ENCODE peak calls at places on chromosomes 6 and 20, in five cellular contexts. One of them, this sample, is unnamed.

GRCh38 chr6:47207261-47207660 is 102.4 kb downstream of the TNFRSF21 start:
- DNase-seq in adrenal gland: no peak
- DNase-seq in neural crest cell: no peak
- DNase-seq in HFF-Myc: no peak
- DNase-seq in AG04450: no peak
- DNase-seq in this sample: no peak

GRCh38 chr6:11593096-11593495 is 55.5 kb downstream of the TMEM170B start:
- DNase-seq in HFF-Myc: no peak
- DNase-seq in adrenal gland: no peak
- DNase-seq in neural crest cell: no peak
- DNase-seq in AG04450: no peak
- DNase-seq in this sample: no peak

GRCh38 chr6:26064619-26065257 is 22.5 kb upstream of the HFE start:
- DNase-seq in HFF-Myc: no peak
- DNase-seq in neural crest cell: peak
- DNase-seq in adrenal gland: no peak
- DNase-seq in AG04450: peak
- DNase-seq in this sample: peak

GRCh38 chr6:17530321-17530835 is 69.7 kb upstream of the FAM8A1 start:
- DNase-seq in AG04450: no peak
- DNase-seq in HFF-Myc: no peak
- DNase-seq in adrenal gland: no peak
- DNase-seq in neural crest cell: no peak
- DNase-seq in this sample: no peak

GRCh38 chr20:38143646-38144554 is 21.2 kb downstream of the TGM2 start:
- DNase-seq in adrenal gland: peak
- DNase-seq in neural crest cell: no peak
- DNase-seq in HFF-Myc: no peak
- DNase-seq in AG04450: peak
- DNase-seq in this sample: peak

GRCh38 chr6:5059036-5059896 is 25.9 kb upstream of the PPP1R3G start:
- DNase-seq in neural crest cell: no peak
- DNase-seq in AG04450: no peak
- DNase-seq in adrenal gland: no peak
- DNase-seq in HFF-Myc: no peak
- DNase-seq in this sample: no peak

GRCh38 chr6:149320745-149321240 is 3.3 kb downstream of the TAB2 start:
- DNase-seq in neural crest cell: no peak
- DNase-seq in AG04450: no peak
- DNase-seq in adrenal gland: no peak
- DNase-seq in HFF-Myc: no peak
- DNase-seq in this sample: no peak

GRCh38 chr20:59159091-59159821 is 4.4 kb upstream of the ZNF831 start:
- DNase-seq in HFF-Myc: no peak
- DNase-seq in neural crest cell: no peak
- DNase-seq in adrenal gland: no peak
- DNase-seq in AG04450: no peak
- DNase-seq in this sample: no peak

GRCh38 chr6:95366414-95366813 is 210.9 kb upstream of the MANEA start:
- DNase-seq in AG04450: no peak
- DNase-seq in HFF-Myc: no peak
- DNase-seq in neural crest cell: no peak
- DNase-seq in adrenal gland: no peak
- DNase-seq in this sample: no peak

GRCh38 chr6:421211-421610 is 29.7 kb downstream of the IRF4 start:
- DNase-seq in HFF-Myc: no peak
- DNase-seq in adrenal gland: no peak
- DNase-seq in neural crest cell: no peak
- DNase-seq in AG04450: no peak
- DNase-seq in this sample: no peak

GRCh38 chr6:16181429-16182359 is 52.8 kb downstream of the MYLIP start:
- DNase-seq in AG04450: no peak
- DNase-seq in neural crest cell: no peak
- DNase-seq in adrenal gland: no peak
- DNase-seq in HFF-Myc: no peak
- DNase-seq in this sample: no peak

GRCh38 chr6:11495565-11496145 is 41.9 kb upstream of the TMEM170B start:
- DNase-seq in HFF-Myc: no peak
- DNase-seq in AG04450: no peak
- DNase-seq in neural crest cell: no peak
- DNase-seq in adrenal gland: no peak
- DNase-seq in this sample: no peak

GRCh38 chr20:4546786-4547185 is 174.9 kb upstream of the PRND start:
- DNase-seq in AG04450: peak
- DNase-seq in HFF-Myc: peak
- DNase-seq in neural crest cell: no peak
- DNase-seq in adrenal gland: no peak
- DNase-seq in this sample: peak

GRCh38 chr20:35146299-35146921 is 726 bp downstream of the EDEM2 start:
- DNase-seq in neural crest cell: peak
- DNase-seq in HFF-Myc: no peak
- DNase-seq in AG04450: no peak
- DNase-seq in adrenal gland: no peak
- DNase-seq in this sample: no peak

GRCh38 chr6:168529214-168529613 is 88.2 kb downstream of the SMOC2 start:
- DNase-seq in AG04450: no peak
- DNase-seq in neural crest cell: no peak
- DNase-seq in HFF-Myc: no peak
- DNase-seq in adrenal gland: no peak
- DNase-seq in this sample: no peak

GRCh38 chr20:46022411-46023147 is 6.4 kb upstream of the SLC12A5 start:
- DNase-seq in AG04450: no peak
- DNase-seq in adrenal gland: peak
- DNase-seq in neural crest cell: peak
- DNase-seq in HFF-Myc: no peak
- DNase-seq in this sample: peak

GRCh38 chr20:40584128-40584819 is 104.8 kb downstream of the MAFB start:
- DNase-seq in AG04450: no peak
- DNase-seq in neural crest cell: no peak
- DNase-seq in adrenal gland: no peak
- DNase-seq in HFF-Myc: no peak
- DNase-seq in this sample: no peak

GRCh38 chr6:46331461-46331860 is 159.8 kb downstream of the RCAN2 start:
- DNase-seq in adrenal gland: no peak
- DNase-seq in HFF-Myc: no peak
- DNase-seq in AG04450: no peak
- DNase-seq in neural crest cell: no peak
- DNase-seq in this sample: no peak

GRCh38 chr20:54658525-54658924 is 183.1 kb downstream of the DOK5 start:
- DNase-seq in adrenal gland: no peak
- DNase-seq in AG04450: no peak
- DNase-seq in HFF-Myc: no peak
- DNase-seq in neural crest cell: no peak
- DNase-seq in this sample: no peak

GRCh38 chr20:31987744-31988143 is 19.8 kb downstream of the XKR7 start:
- DNase-seq in HFF-Myc: no peak
- DNase-seq in adrenal gland: no peak
- DNase-seq in neural crest cell: no peak
- DNase-seq in AG04450: no peak
- DNase-seq in this sample: no peak

GRCh38 chr20:37543828-37544227 is 16.2 kb upstream of the BLCAP start:
- DNase-seq in neural crest cell: no peak
- DNase-seq in adrenal gland: no peak
- DNase-seq in HFF-Myc: no peak
- DNase-seq in AG04450: no peak
- DNase-seq in this sample: peak

GRCh38 chr6:136445063-136445462 is 105.2 kb downstream of the MAP7 start:
- DNase-seq in HFF-Myc: no peak
- DNase-seq in neural crest cell: no peak
- DNase-seq in adrenal gland: no peak
- DNase-seq in AG04450: no peak
- DNase-seq in this sample: no peak

GRCh38 chr6:144379356-144379755 is 94.2 kb downstream of the UTRN start:
- DNase-seq in HFF-Myc: no peak
- DNase-seq in neural crest cell: no peak
- DNase-seq in adrenal gland: no peak
- DNase-seq in AG04450: peak
- DNase-seq in this sample: peak

GRCh38 chr6:158801655-158802294 is 17.4 kb downstream of the EZR start:
- DNase-seq in AG04450: no peak
- DNase-seq in adrenal gland: no peak
- DNase-seq in neural crest cell: no peak
- DNase-seq in HFF-Myc: no peak
- DNase-seq in this sample: no peak

GRCh38 chr6:158798311-158798710 is 20.9 kb downstream of the EZR start:
- DNase-seq in HFF-Myc: no peak
- DNase-seq in AG04450: no peak
- DNase-seq in neural crest cell: no peak
- DNase-seq in adrenal gland: no peak
- DNase-seq in this sample: no peak

GRCh38 chr6:158796353-158796752 is 22.8 kb downstream of the EZR start:
- DNase-seq in AG04450: no peak
- DNase-seq in adrenal gland: no peak
- DNase-seq in neural crest cell: no peak
- DNase-seq in HFF-Myc: no peak
- DNase-seq in this sample: no peak

GRCh38 chr6:158797331-158798202 is 21.6 kb downstream of the EZR start:
- DNase-seq in HFF-Myc: no peak
- DNase-seq in neural crest cell: no peak
- DNase-seq in AG04450: no peak
- DNase-seq in adrenal gland: no peak
- DNase-seq in this sample: peak

DNA sequence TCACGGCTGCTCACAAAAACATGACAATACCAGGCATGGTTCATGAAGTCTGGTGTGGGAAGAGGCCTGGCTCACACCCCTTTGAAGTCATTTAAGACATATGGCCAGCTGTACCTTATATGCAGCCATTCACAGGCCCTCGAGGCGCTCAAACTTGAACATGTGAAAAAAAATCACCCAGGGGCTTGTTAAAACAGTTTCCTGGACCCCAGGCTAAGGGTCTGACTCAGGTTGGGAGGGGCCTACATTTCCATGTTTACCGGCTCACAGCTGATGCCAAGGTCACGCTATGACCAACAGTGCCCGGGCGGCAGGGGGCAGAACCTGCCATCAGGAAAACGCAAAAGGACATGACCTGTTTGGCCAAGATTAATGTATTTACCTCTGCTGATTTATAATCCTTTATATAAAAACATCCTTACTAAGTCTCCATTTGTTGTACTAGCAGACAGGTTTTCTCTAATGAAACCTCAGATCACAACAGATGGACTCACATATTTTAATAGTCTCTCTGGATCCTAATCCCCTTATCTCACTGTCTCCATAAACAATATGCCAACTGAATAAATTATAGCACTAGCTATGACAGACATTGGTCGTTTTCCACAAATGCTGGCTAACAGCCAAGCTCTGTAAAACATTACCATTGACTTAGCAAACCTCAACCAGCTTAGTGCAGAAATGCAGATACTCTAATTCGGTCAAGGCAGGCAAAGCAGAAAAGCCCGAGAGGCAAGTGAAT is 19.9 kb downstream of the EZR start:
- DNase-seq in AG04450: no peak
- DNase-seq in adrenal gland: peak
- DNase-seq in neural crest cell: no peak
- DNase-seq in HFF-Myc: no peak
- DNase-seq in this sample: peak
- TF ChIP-seq CTCF in AG04450: no peak
- TF ChIP-seq CTCF in adrenal gland: no peak
- TF ChIP-seq CTCF in neural crest cell: no peak
- TF ChIP-seq CTCF in HFF-Myc: no peak
- TF ChIP-seq CTCF in this sample: no peak

GRCh38 chr6:113970808-113971676 is at the start of gene HDAC2:
- DNase-seq in AG04450: peak
- DNase-seq in neural crest cell: peak
- DNase-seq in adrenal gland: peak
- DNase-seq in HFF-Myc: peak
- DNase-seq in this sample: peak
- TF ChIP-seq CTCF in AG04450: no peak
- TF ChIP-seq CTCF in neural crest cell: no peak
- TF ChIP-seq CTCF in adrenal gland: no peak
- TF ChIP-seq CTCF in HFF-Myc: no peak
- TF ChIP-seq CTCF in this sample: no peak

DNA sequence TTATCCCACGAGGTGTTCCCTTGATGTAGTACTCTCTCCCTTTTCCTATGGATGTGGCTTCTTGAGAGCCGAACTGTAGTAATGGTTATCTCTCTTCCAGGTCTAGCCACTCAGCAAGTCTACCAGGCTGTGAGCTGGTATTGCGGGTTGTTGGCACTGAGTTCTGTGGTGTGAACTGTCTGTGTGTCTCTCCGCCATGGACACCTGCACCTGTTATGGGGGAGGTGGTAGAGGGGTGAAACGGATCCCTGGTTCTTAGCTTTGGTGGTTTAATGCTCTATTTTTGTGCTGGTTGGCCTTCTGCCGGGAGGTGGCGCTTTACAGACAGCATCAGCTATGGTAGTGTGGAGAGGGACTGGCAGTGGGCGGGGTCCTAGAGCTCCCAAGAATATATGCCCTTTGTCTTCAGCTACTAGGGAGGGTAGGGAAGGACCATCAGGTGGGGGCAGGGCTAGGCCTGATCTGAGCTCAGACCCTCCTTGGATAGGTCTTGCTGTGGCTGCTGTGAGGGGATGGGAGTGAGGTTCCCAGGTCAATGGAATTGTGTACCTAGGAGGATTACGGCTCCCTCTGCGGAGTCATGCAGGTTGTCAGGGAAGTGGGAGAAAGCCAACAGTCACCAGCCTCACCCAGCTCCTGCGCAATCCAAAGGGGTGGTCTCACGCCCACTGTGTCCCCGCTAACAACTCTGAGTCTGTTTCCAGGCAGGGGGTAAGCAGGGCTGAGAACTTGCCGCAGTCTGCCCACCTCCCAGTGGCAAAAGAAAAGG is 154.2 kb downstream of the CCDC170 start:
- DNase-seq in AG04450: no peak
- DNase-seq in HFF-Myc: no peak
- DNase-seq in neural crest cell: peak
- DNase-seq in adrenal gland: no peak
- DNase-seq in this sample: peak
- TF ChIP-seq CTCF in AG04450: peak
- TF ChIP-seq CTCF in HFF-Myc: peak
- TF ChIP-seq CTCF in neural crest cell: peak
- TF ChIP-seq CTCF in adrenal gland: no peak
- TF ChIP-seq CTCF in this sample: peak

DNA sequence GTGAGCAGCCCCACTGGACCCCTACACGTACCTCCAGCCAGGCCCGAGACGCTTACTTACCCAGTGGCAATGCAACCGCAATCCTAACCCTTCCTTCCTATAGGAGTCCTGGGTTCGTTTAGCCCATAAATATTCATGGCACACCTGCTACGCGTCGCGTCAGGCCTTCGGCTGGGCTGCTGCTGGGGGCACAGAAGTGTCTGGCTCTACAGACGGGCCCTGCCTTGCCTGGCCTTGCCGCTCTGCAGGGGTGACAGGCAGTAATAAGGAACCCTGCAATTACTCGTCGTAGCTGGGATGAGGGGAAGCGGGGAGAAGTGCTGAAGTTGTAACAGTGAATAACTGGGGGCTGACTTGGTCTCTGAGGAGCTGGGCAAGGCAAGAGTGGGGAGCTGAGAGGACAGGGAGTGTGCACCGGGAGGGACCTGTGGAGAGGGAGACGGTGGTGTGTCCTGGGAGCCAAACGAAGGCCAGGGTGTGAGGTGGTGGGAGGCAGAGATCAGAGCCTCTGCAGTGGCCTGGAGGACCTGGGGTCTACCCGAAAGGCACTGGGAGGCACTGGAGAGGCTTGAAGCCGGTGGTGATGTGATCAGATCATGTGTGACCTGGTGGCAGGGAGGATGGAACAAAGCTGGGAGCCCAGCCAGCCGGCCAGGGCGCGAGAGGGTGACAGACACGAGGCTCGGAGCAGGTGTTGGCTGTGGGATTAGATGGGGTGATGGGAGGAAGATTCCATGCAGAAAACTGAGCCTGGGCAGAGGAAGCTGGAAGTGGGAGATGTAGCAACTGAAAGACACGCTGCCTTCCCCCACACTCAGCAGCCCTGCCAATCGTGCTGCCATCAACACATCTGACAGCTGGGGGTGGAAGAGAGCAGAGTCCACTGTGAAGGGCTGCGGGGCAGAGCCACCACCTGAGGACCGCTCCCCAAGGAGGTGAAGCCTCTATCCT is 36.4 kb downstream of the PSMG4 start:
- DNase-seq in adrenal gland: peak
- DNase-seq in AG04450: no peak
- DNase-seq in HFF-Myc: no peak
- DNase-seq in neural crest cell: no peak
- DNase-seq in this sample: no peak
- TF ChIP-seq CTCF in adrenal gland: no peak
- TF ChIP-seq CTCF in AG04450: no peak
- TF ChIP-seq CTCF in HFF-Myc: no peak
- TF ChIP-seq CTCF in neural crest cell: peak
- TF ChIP-seq CTCF in this sample: peak

This sample was measured in fibroblast of the aortic adventitia.